ENCODE peak calls at places on chromosomes 7 and 10, in eight cellular contexts. One of them, this sample, is unnamed.

GRCh38 chr7:151680810-151681209 is 161.1 kb upstream of the RHEB start:
- DNase-seq in psoas muscle: peak; percentile 84
- DNase-seq in foreskin fibroblast: peak; percentile 86
- DNase-seq in upper lobe of left lung: no peak
- DNase-seq in Peyer's patch: no peak
- DNase-seq in adrenal gland: no peak
- DNase-seq in AG04450: no peak
- DNase-seq in GM12865: no peak
- DNase-seq in this sample: no peak

GRCh38 chr10:63267414-63268138 is 134.4 kb downstream of the NRBF2 start:
- DNase-seq in psoas muscle: no peak
- DNase-seq in foreskin fibroblast: peak; percentile 92
- DNase-seq in upper lobe of left lung: no peak
- DNase-seq in Peyer's patch: no peak
- DNase-seq in adrenal gland: no peak
- DNase-seq in AG04450: peak; percentile 79
- DNase-seq in GM12865: peak; percentile 29
- DNase-seq in this sample: peak; percentile 26

GRCh38 chr10:98246911-98247820 is 20.8 kb downstream of the LOXL4 start:
- DNase-seq in psoas muscle: peak; percentile 68
- DNase-seq in foreskin fibroblast: peak; percentile 80
- DNase-seq in upper lobe of left lung: no peak
- DNase-seq in Peyer's patch: no peak
- DNase-seq in adrenal gland: no peak
- DNase-seq in AG04450: peak; percentile 47
- DNase-seq in GM12865: no peak
- DNase-seq in this sample: no peak

GRCh38 chr10:133196936-133197758 is 32.9 kb upstream of the UTF1 start:
- DNase-seq in psoas muscle: peak; percentile 39
- DNase-seq in foreskin fibroblast: no peak
- DNase-seq in upper lobe of left lung: no peak
- DNase-seq in Peyer's patch: no peak
- DNase-seq in adrenal gland: no peak
- DNase-seq in AG04450: no peak
- DNase-seq in GM12865: no peak
- DNase-seq in this sample: no peak

GRCh38 chr10:78511324-78512204 is 477.9 kb downstream of the RPS24 start:
- DNase-seq in psoas muscle: no peak
- DNase-seq in foreskin fibroblast: no peak
- DNase-seq in upper lobe of left lung: no peak
- DNase-seq in Peyer's patch: no peak
- DNase-seq in adrenal gland: peak; percentile 46
- DNase-seq in AG04450: no peak
- DNase-seq in GM12865: no peak
- DNase-seq in this sample: no peak

GRCh38 chr10:91820144-91820543 is 21.9 kb downstream of the TNKS2 start:
- DNase-seq in psoas muscle: no peak
- DNase-seq in foreskin fibroblast: no peak
- DNase-seq in upper lobe of left lung: no peak
- DNase-seq in Peyer's patch: no peak
- DNase-seq in adrenal gland: no peak
- DNase-seq in AG04450: no peak
- DNase-seq in GM12865: no peak
- DNase-seq in this sample: no peak

GRCh38 chr7:14542624-14543023 is 359.9 kb downstream of the DGKB start:
- DNase-seq in psoas muscle: no peak
- DNase-seq in foreskin fibroblast: no peak
- DNase-seq in upper lobe of left lung: no peak
- DNase-seq in Peyer's patch: no peak
- DNase-seq in adrenal gland: no peak
- DNase-seq in AG04450: no peak
- DNase-seq in GM12865: no peak
- DNase-seq in this sample: no peak

GRCh38 chr10:133372507-133372906 is 647 bp downstream of the ECHS1 start:
- DNase-seq in psoas muscle: no peak
- DNase-seq in foreskin fibroblast: no peak
- DNase-seq in upper lobe of left lung: no peak
- DNase-seq in Peyer's patch: peak; percentile 65
- DNase-seq in adrenal gland: no peak
- DNase-seq in AG04450: no peak
- DNase-seq in GM12865: no peak
- DNase-seq in this sample: no peak

GRCh38 chr7:55483061-55483460 is 89.2 kb downstream of the VOPP1 start:
- DNase-seq in psoas muscle: no peak
- DNase-seq in foreskin fibroblast: no peak
- DNase-seq in upper lobe of left lung: no peak
- DNase-seq in Peyer's patch: no peak
- DNase-seq in adrenal gland: peak; percentile 28
- DNase-seq in AG04450: no peak
- DNase-seq in GM12865: no peak
- DNase-seq in this sample: no peak

GRCh38 chr10:49313501-49314070 is 14.6 kb downstream of the C10orf71 start:
- DNase-seq in psoas muscle: no peak
- DNase-seq in foreskin fibroblast: no peak
- DNase-seq in upper lobe of left lung: no peak
- DNase-seq in Peyer's patch: no peak
- DNase-seq in adrenal gland: no peak
- DNase-seq in AG04450: no peak
- DNase-seq in GM12865: no peak
- DNase-seq in this sample: no peak

GRCh38 chr10:31158000-31158658 is 126.5 kb upstream of the ZNF438 start:
- DNase-seq in psoas muscle: no peak
- DNase-seq in foreskin fibroblast: peak; percentile 50
- DNase-seq in upper lobe of left lung: no peak
- DNase-seq in Peyer's patch: no peak
- DNase-seq in adrenal gland: no peak
- DNase-seq in AG04450: peak; percentile 54
- DNase-seq in GM12865: no peak
- DNase-seq in this sample: no peak

GRCh38 chr10:122342293-122343134 is 32.0 kb upstream of the PLEKHA1 start:
- DNase-seq in psoas muscle: no peak
- DNase-seq in foreskin fibroblast: peak; percentile 82
- DNase-seq in upper lobe of left lung: no peak
- DNase-seq in Peyer's patch: no peak
- DNase-seq in adrenal gland: peak; percentile 62
- DNase-seq in AG04450: peak; percentile 20
- DNase-seq in GM12865: peak; percentile 41
- DNase-seq in this sample: peak; percentile 61

GRCh38 chr10:112914288-112914952 is 35.6 kb upstream of the TCF7L2 start:
- DNase-seq in psoas muscle: no peak
- DNase-seq in foreskin fibroblast: no peak
- DNase-seq in upper lobe of left lung: no peak
- DNase-seq in Peyer's patch: no peak
- DNase-seq in adrenal gland: no peak
- DNase-seq in AG04450: no peak
- DNase-seq in GM12865: no peak
- DNase-seq in this sample: no peak

GRCh38 chr7:82624337-82624736 is 180.8 kb upstream of the CACNA2D1 start:
- DNase-seq in psoas muscle: no peak
- DNase-seq in foreskin fibroblast: peak; percentile 94
- DNase-seq in upper lobe of left lung: no peak
- DNase-seq in Peyer's patch: no peak
- DNase-seq in adrenal gland: no peak
- DNase-seq in AG04450: peak; percentile 74
- DNase-seq in GM12865: no peak
- DNase-seq in this sample: no peak

GRCh38 chr7:66427956-66428355 is 200.7 kb upstream of the KCTD7 start:
- DNase-seq in psoas muscle: no peak
- DNase-seq in foreskin fibroblast: no peak
- DNase-seq in upper lobe of left lung: no peak
- DNase-seq in Peyer's patch: no peak
- DNase-seq in adrenal gland: peak; percentile 63
- DNase-seq in AG04450: no peak
- DNase-seq in GM12865: no peak
- DNase-seq in this sample: no peak

GRCh38 chr7:159027803-159028455 is 116.7 kb downstream of the VIPR2 start:
- DNase-seq in psoas muscle: no peak
- DNase-seq in foreskin fibroblast: peak; percentile 15
- DNase-seq in upper lobe of left lung: peak; percentile 47
- DNase-seq in Peyer's patch: peak; percentile 58
- DNase-seq in adrenal gland: peak; percentile 33
- DNase-seq in AG04450: no peak
- DNase-seq in GM12865: no peak
- DNase-seq in this sample: no peak

GRCh38 chr10:42988069-42988468 is 88.8 kb upstream of the RET start:
- DNase-seq in psoas muscle: no peak
- DNase-seq in foreskin fibroblast: no peak
- DNase-seq in upper lobe of left lung: no peak
- DNase-seq in Peyer's patch: no peak
- DNase-seq in adrenal gland: no peak
- DNase-seq in AG04450: no peak
- DNase-seq in GM12865: no peak
- DNase-seq in this sample: no peak

GRCh38 chr7:24587853-24588252 is 14.6 kb downstream of the PALS2 start:
- DNase-seq in psoas muscle: peak; percentile 47
- DNase-seq in foreskin fibroblast: peak; percentile 8
- DNase-seq in upper lobe of left lung: no peak
- DNase-seq in Peyer's patch: no peak
- DNase-seq in adrenal gland: no peak
- DNase-seq in AG04450: no peak
- DNase-seq in GM12865: peak; percentile 68
- DNase-seq in this sample: no peak
- TF ChIP-seq CTCF in psoas muscle: peak; percentile 49
- TF ChIP-seq CTCF in foreskin fibroblast: peak; percentile 15
- TF ChIP-seq CTCF in upper lobe of left lung: no peak
- TF ChIP-seq CTCF in Peyer's patch: no peak
- TF ChIP-seq CTCF in adrenal gland: peak; percentile 9
- TF ChIP-seq CTCF in AG04450: peak; percentile 37
- TF ChIP-seq CTCF in GM12865: peak; percentile 53
- TF ChIP-seq CTCF in this sample: no peak

GRCh38 chr7:131546126-131546525 is 10.3 kb downstream of the PODXL start:
- DNase-seq in psoas muscle: no peak
- DNase-seq in foreskin fibroblast: no peak
- DNase-seq in upper lobe of left lung: peak; percentile 74
- DNase-seq in Peyer's patch: no peak
- DNase-seq in adrenal gland: no peak
- DNase-seq in AG04450: no peak
- DNase-seq in GM12865: peak; percentile 31
- DNase-seq in this sample: no peak

GRCh38 chr7:131546583-131547111 is 9.8 kb downstream of the PODXL start:
- DNase-seq in psoas muscle: no peak
- DNase-seq in foreskin fibroblast: no peak
- DNase-seq in upper lobe of left lung: no peak
- DNase-seq in Peyer's patch: no peak
- DNase-seq in adrenal gland: no peak
- DNase-seq in AG04450: no peak
- DNase-seq in GM12865: peak; percentile 51
- DNase-seq in this sample: no peak

GRCh38 chr7:131543298-131543697 is 13.1 kb downstream of the PODXL start:
- DNase-seq in psoas muscle: no peak
- DNase-seq in foreskin fibroblast: no peak
- DNase-seq in upper lobe of left lung: no peak
- DNase-seq in Peyer's patch: no peak
- DNase-seq in adrenal gland: no peak
- DNase-seq in AG04450: no peak
- DNase-seq in GM12865: no peak
- DNase-seq in this sample: no peak

GRCh38 chr7:131544021-131544420 is 12.4 kb downstream of the PODXL start:
- DNase-seq in psoas muscle: no peak
- DNase-seq in foreskin fibroblast: no peak
- DNase-seq in upper lobe of left lung: no peak
- DNase-seq in Peyer's patch: no peak
- DNase-seq in adrenal gland: no peak
- DNase-seq in AG04450: no peak
- DNase-seq in GM12865: no peak
- DNase-seq in this sample: no peak

DNA sequence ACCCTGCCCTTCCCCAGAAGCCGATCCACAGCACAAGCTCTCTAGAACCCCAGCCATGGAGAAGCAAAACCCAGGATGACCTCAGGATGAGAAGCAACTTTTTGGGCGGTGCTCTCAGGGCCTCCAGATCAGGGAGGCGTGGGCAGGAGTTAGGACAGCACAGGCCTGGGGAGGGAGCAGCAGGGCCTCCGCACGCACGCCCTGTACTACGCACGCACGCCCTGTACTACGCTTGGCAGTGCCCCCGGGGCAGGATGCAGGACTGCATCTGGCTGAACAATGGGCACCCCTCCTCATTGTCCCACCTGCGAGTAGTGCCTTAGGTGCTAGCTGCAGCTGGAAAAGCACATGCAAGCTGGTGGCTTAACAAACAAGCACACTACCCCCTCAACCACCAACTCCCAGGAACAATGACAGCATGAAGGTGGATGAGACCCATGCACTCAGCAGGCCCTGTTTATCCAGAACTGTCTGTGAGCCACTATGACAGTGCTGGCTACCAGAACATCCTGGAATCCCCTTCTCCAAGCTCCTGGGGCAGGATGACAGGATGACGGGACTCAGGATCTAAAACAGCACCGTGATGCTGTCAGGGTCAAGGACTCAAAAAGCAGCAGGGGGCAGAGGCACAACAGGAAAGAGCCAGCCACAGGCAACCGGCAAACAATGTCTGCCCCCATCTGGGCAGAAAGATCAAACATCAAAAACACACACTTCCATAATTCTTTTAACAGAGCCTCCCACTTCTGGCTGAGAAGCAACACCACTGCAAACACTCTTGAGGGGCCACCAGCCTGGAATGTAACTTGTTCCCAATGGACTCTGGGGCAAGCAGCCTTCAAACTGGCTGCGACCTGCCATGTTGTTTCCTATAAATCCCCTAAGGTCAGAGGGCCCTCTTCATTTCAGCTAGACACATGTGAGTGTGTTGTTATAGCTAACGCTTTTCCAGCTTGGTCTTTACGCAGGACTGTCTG is 11.7 kb downstream of the PODXL start:
- DNase-seq in psoas muscle: no peak
- DNase-seq in foreskin fibroblast: peak; percentile 33
- DNase-seq in upper lobe of left lung: no peak
- DNase-seq in Peyer's patch: no peak
- DNase-seq in adrenal gland: no peak
- DNase-seq in AG04450: no peak
- DNase-seq in GM12865: peak; percentile 18
- DNase-seq in this sample: no peak
- TF ChIP-seq CTCF in psoas muscle: no peak
- TF ChIP-seq CTCF in foreskin fibroblast: peak; percentile 34
- TF ChIP-seq CTCF in upper lobe of left lung: no peak
- TF ChIP-seq CTCF in Peyer's patch: no peak
- TF ChIP-seq CTCF in adrenal gland: no peak
- TF ChIP-seq CTCF in AG04450: peak; percentile 29
- TF ChIP-seq CTCF in GM12865: peak; percentile 13
- TF ChIP-seq CTCF in this sample: peak; percentile 58

GRCh38 chr7:6008668-6009611 is at the start of the genes AIMP2 and PMS2:
- DNase-seq in psoas muscle: peak; percentile 99
- DNase-seq in foreskin fibroblast: peak; percentile 99
- DNase-seq in upper lobe of left lung: peak; percentile 97
- DNase-seq in Peyer's patch: peak; percentile 98
- DNase-seq in adrenal gland: peak; percentile 100
- DNase-seq in AG04450: peak; percentile 93
- DNase-seq in GM12865: peak; percentile 98
- DNase-seq in this sample: peak; percentile 99
- TF ChIP-seq CTCF in psoas muscle: no peak
- TF ChIP-seq CTCF in foreskin fibroblast: no peak
- TF ChIP-seq CTCF in upper lobe of left lung: no peak
- TF ChIP-seq CTCF in Peyer's patch: no peak
- TF ChIP-seq CTCF in adrenal gland: peak; percentile 13
- TF ChIP-seq CTCF in AG04450: peak; percentile 6
- TF ChIP-seq CTCF in GM12865: peak; percentile 30
- TF ChIP-seq CTCF in this sample: no peak

DNA sequence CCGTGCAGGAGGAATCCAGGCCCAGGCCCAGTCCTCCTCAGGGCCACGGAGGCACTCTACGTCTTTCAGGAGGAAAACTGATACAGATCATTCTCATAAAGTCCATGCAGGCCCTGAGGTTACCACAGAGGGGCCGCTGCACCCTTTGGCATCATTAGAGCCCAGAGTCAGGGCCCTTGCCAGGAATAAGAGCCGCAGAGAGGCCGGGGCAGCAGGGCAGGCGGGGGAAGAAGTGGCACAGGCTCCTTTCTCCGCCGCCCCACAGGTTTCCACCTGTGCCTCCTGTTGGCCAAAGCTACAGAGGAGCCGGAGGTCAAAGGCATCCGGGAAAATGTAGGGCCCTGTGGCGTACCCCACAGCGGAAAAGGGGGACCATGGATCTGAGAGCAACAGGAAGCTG is 366.6 kb upstream of the SHH start:
- DNase-seq in psoas muscle: no peak
- DNase-seq in foreskin fibroblast: no peak
- DNase-seq in upper lobe of left lung: no peak
- DNase-seq in Peyer's patch: no peak
- DNase-seq in adrenal gland: peak; percentile 34
- DNase-seq in AG04450: no peak
- DNase-seq in GM12865: no peak
- DNase-seq in this sample: no peak
- TF ChIP-seq CTCF in psoas muscle: no peak
- TF ChIP-seq CTCF in foreskin fibroblast: no peak
- TF ChIP-seq CTCF in upper lobe of left lung: no peak
- TF ChIP-seq CTCF in Peyer's patch: no peak
- TF ChIP-seq CTCF in adrenal gland: no peak
- TF ChIP-seq CTCF in AG04450: no peak
- TF ChIP-seq CTCF in GM12865: no peak
- TF ChIP-seq CTCF in this sample: no peak

This sample was measured in heart right ventricle.